ENCODE peak calls at places on chromosomes 5 and 9, in four cellular contexts. Y is epithelial cell of esophagus, S is RPMI7951, W is kidney. F is an unnamed sample.

GRCh38 chr5:94613583-94613982 is 4.8 kb downstream of the KIAA0825 start:
- DNase-seq in Y (peak), S (peak), W (no peak), F (no peak)

GRCh38 chr9:127353882-127354281 is 43.1 kb upstream of the SLC2A8 start:
- DNase-seq in S (no peak), W (no peak), Y (no peak), F (no peak)

GRCh38 chr5:80503641-80504040 is 15.7 kb downstream of the FAM151B start:
- DNase-seq in S (no peak), W (no peak), Y (no peak), F (no peak)

GRCh38 chr9:123265833-123266232 is 2.6 kb downstream of the STRBP start:
- DNase-seq in S (no peak), W (no peak), Y (no peak), F (no peak)

GRCh38 chr5:109718632-109719031 is 28.9 kb downstream of the MAN2A1 start:
- DNase-seq in S (no peak), W (no peak), Y (peak), F (no peak)

GRCh38 chr9:16039988-16040761 is 487.3 kb downstream of the CCDC171 start:
- DNase-seq in W (no peak), S (no peak), Y (no peak), F (no peak)

GRCh38 chr5:1784197-1785050 is 15.2 kb downstream of the MRPL36 start:
- DNase-seq in Y (no peak), S (no peak), W (peak), F (no peak)

GRCh38 chr5:136006164-136006563 is 22.6 kb upstream of the TGFBI start:
- DNase-seq in Y (peak), S (peak), W (no peak), F (no peak)

GRCh38 chr5:93267736-93268135 is 313.3 kb downstream of the NR2F1-AS1 start:
- DNase-seq in W (peak), S (no peak), Y (no peak), F (no peak)

GRCh38 chr5:178489281-178489976 is 100.8 kb downstream of the COL23A1 start:
- DNase-seq in S (no peak), W (no peak), Y (no peak), F (no peak)

GRCh38 chr9:114291064-114291474 is 31.8 kb upstream of the ORM1 start:
- DNase-seq in Y (peak), S (peak), W (peak), F (peak)

GRCh38 chr9:6024035-6024554 is 8.7 kb upstream of the RANBP6 start:
- DNase-seq in S (peak), W (no peak), Y (peak), F (no peak)

GRCh38 chr5:159891371-159891770 is 24.9 kb upstream of the ADRA1B start:
- DNase-seq in S (no peak), Y (peak), W (no peak), F (no peak)

GRCh38 chr5:72392326-72392733 is 72.2 kb downstream of the PTCD2 start:
- DNase-seq in S (peak), W (no peak), Y (peak), F (no peak)

GRCh38 chr9:111866976-111867375 is 29.6 kb upstream of the UGCG start:
- DNase-seq in W (no peak), S (peak), Y (peak), F (no peak)

GRCh38 chr9:22114956-22115355 is 105.9 kb upstream of the CDKN2B start:
- DNase-seq in S (peak), W (no peak), Y (peak), F (no peak)

GRCh38 chr5:95446560-95447221 is 55.5 kb downstream of the FAM81B start:
- DNase-seq in S (peak), Y (peak), W (no peak), F (no peak)

GRCh38 chr5:180813418-180813817 is 10.8 kb upstream of the MGAT1 start:
- DNase-seq in S (no peak), W (no peak), Y (no peak), F (no peak)

GRCh38 chr9:15485836-15486678 is 24.7 kb downstream of the PSIP1 start:
- DNase-seq in S (peak), W (no peak), Y (peak), F (no peak)

GRCh38 chr5:154708845-154709244 is 46.3 kb upstream of the LARP1 start:
- DNase-seq in S (no peak), Y (peak), W (no peak), F (no peak)

GRCh38 chr5:123099514-123100151 is 10.6 kb downstream of the PRDM6 start:
- DNase-seq in W (no peak), S (no peak), Y (no peak), F (no peak)

GRCh38 chr5:135869151-135869737 is 26.4 kb downstream of the IL9 start:
- DNase-seq in W (no peak), Y (no peak), S (no peak), F (no peak)